ENCODE peak calls at places on chromosomes 3 and 15, in nine cellular contexts. I is IMR-90, X is A549, F is gastrocnemius medialis, S is GM12878, V is uterus, U is Peyer's patch, L is stomach, A is HCT116. M is an unnamed sample. For H3K4me1, the result is how much of the 10 kb centered on the place peaks cover.

GRCh38 chr3:70090322-70090913 is 90.9 kb downstream of the SAMMSON start:
- DNase-seq in I (peak), X (peak), F (no peak), S (no peak), V (no peak), U (no peak), L (no peak), A (no peak), M (no peak)

GRCh38 chr3:58628823-58629562 is 37.6 kb downstream of the FAM3D start:
- DNase-seq in I (peak), X (no peak), F (peak), S (no peak), V (peak), U (peak), L (no peak), A (no peak), M (no peak)

GRCh38 chr3:196981657-196982056 is 13.0 kb upstream of the PIGZ start:
- DNase-seq in I (no peak), X (no peak), F (no peak), S (no peak), V (no peak), U (no peak), L (no peak), A (no peak), M (no peak)

GRCh38 chr3:13713396-13713795 is 164.5 kb downstream of the FBLN2 start:
- DNase-seq in I (no peak), X (no peak), F (peak), S (no peak), V (no peak), U (peak), L (peak), A (no peak), M (peak)

GRCh38 chr15:37109952-37110630 is 9.7 kb upstream of the MEIS2 start:
- DNase-seq in I (no peak), X (no peak), F (no peak), S (no peak), V (peak), U (peak), L (no peak), A (no peak), M (no peak)

GRCh38 chr3:39376929-39377634 is 6.1 kb upstream of the SLC25A38 start:
- DNase-seq in I (no peak), X (no peak), F (no peak), S (no peak), V (no peak), U (no peak), L (no peak), A (no peak), M (no peak)

GRCh38 chr15:25787855-25788521 is 75.1 kb downstream of the ATP10A start:
- DNase-seq in I (peak), X (peak), F (no peak), S (no peak), V (no peak), U (no peak), L (no peak), A (no peak), M (no peak)

GRCh38 chr3:193301441-193301840 is 60.4 kb downstream of the PLAAT1 start:
- DNase-seq in I (no peak), X (no peak), F (no peak), S (no peak), V (no peak), U (no peak), L (no peak), A (peak), M (no peak)

GRCh38 chr3:15333099-15333956 is 942 bp upstream of the SH3BP5 start:
- DNase-seq in I (no peak), X (peak), F (no peak), S (no peak), V (no peak), U (no peak), L (no peak), A (no peak), M (no peak)

GRCh38 chr15:27123808-27124207 is 152.8 kb downstream of the GABRG3 start:
- DNase-seq in I (no peak), X (no peak), F (no peak), S (no peak), V (no peak), U (no peak), L (no peak), A (no peak), M (no peak)

GRCh38 chr3:39065197-39065596 is 13.4 kb downstream of the WDR48 start:
- DNase-seq in I (peak), X (peak), F (no peak), S (no peak), V (no peak), U (no peak), L (no peak), A (peak), M (no peak)

GRCh38 chr15:63389902-63390301 is 8.3 kb upstream of the CA12 start:
- DNase-seq in I (no peak), X (no peak), F (no peak), S (no peak), V (peak), U (peak), L (peak), A (peak), M (peak)

GRCh38 chr3:16477501-16477900 is 36.0 kb downstream of the RFTN1 start:
- DNase-seq in I (peak), X (no peak), F (no peak), S (no peak), V (no peak), U (no peak), L (no peak), A (no peak), M (no peak)

GRCh38 chr3:194235160-194235559 is 99.2 kb downstream of the HES1 start:
- DNase-seq in I (no peak), X (no peak), F (no peak), S (no peak), V (no peak), U (no peak), L (no peak), A (no peak), M (no peak)

GRCh38 chr3:162295323-162295983 is 798.8 kb downstream of the OTOL1 start:
- DNase-seq in I (peak), X (peak), F (no peak), S (no peak), V (no peak), U (no peak), L (no peak), A (peak), M (no peak)

GRCh38 chr15:98868564-98868963 is 139.0 kb downstream of the PGPEP1L start:
- DNase-seq in I (no peak), X (peak), F (no peak), S (no peak), V (no peak), U (no peak), L (no peak), A (no peak), M (no peak)

GRCh38 chr15:69244798-69245197 is 53.9 kb upstream of the PAQR5 start:
- DNase-seq in I (peak), X (no peak), F (no peak), S (no peak), V (no peak), U (no peak), L (no peak), A (no peak), M (no peak)

GRCh38 chr3:138861755-138862333 is 27.1 kb upstream of the PIK3CB start:
- DNase-seq in I (peak), X (peak), F (no peak), S (no peak), V (no peak), U (no peak), L (no peak), A (peak), M (no peak)

GRCh38 chr15:67946701-67947100 is 106.9 kb upstream of the RNU6-1 start:
- DNase-seq in I (no peak), X (no peak), F (no peak), S (peak), V (no peak), U (no peak), L (no peak), A (no peak), M (no peak)

GRCh38 chr15:49720221-49720620 is 99.4 kb downstream of the DTWD1 start:
- DNase-seq in I (no peak), X (no peak), F (no peak), S (no peak), V (no peak), U (no peak), L (no peak), A (no peak), M (no peak)

GRCh38 chr3:130692455-130692854 is 54.2 kb downstream of the PIK3R4 start:
- DNase-seq in I (peak), X (no peak), F (no peak), S (no peak), V (no peak), U (no peak), L (no peak), A (peak), M (no peak)

GRCh38 chr15:101482526-101483371 is 6.8 kb downstream of the PCSK6 start:
- DNase-seq in I (no peak), X (no peak), F (peak), S (no peak), V (no peak), U (no peak), L (no peak), A (no peak), M (no peak)
- H3K4me1 ChIP-seq in I (under half), X (under half), F (under half), S (under half), V (under half), U (under half), L (under half), A (under half), M (under half)

GRCh38 chr15:59283717-59284336 is 77.2 kb downstream of the LDHAL6B start:
- DNase-seq in I (no peak), X (peak), F (no peak), S (no peak), V (no peak), U (peak), L (peak), A (peak), M (peak)
- TF ChIP-seq POLR2A in I (no peak), X (peak), F (no peak), S (no peak), V (no peak), U (peak), L (no peak), A (no peak), M (no peak)

GRCh38 chr15:85033148-85033547 is 51.5 kb downstream of the PDE8A start:
- DNase-seq in I (no peak), X (no peak), F (no peak), S (no peak), V (no peak), U (no peak), L (no peak), A (no peak), M (no peak)

GRCh38 chr15:85036716-85037115 is 55.1 kb downstream of the PDE8A start:
- DNase-seq in I (no peak), X (no peak), F (no peak), S (no peak), V (no peak), U (no peak), L (no peak), A (no peak), M (no peak)

GRCh38 chr15:85037617-85038016 is 56.0 kb downstream of the PDE8A start:
- DNase-seq in I (no peak), X (no peak), F (no peak), S (no peak), V (no peak), U (no peak), L (no peak), A (no peak), M (no peak)

GRCh38 chr15:85031944-85032587 is 50.4 kb downstream of the PDE8A start:
- DNase-seq in I (no peak), X (no peak), F (no peak), S (no peak), V (no peak), U (no peak), L (no peak), A (no peak), M (no peak)

DNA sequence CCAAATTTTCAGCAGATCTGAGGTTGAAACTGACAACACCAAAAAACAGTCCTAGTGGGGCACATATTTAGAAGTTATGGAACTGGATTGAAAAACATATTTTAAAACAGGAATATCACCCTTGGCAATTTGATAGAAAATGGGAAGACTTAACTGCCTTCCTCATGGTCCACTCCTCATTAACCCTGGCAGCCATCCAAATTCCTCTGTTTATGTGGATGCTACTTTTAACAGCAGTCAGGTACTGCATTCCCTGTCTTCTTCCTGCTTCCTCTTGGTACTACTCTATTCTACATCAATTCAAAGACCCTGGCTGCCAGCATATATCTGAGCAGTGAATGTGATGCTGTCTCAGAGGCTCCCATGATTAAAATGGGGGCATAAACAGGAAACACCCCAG is 54.3 kb downstream of the PDE8A start:
- DNase-seq in I (no peak), X (no peak), F (no peak), S (no peak), V (no peak), U (no peak), L (no peak), A (no peak), M (no peak)
- TF ChIP-seq CTCF in I (no peak), X (no peak), F (no peak), S (no peak), V (no peak), U (no peak), L (no peak), A (no peak), M (no peak)

DNA sequence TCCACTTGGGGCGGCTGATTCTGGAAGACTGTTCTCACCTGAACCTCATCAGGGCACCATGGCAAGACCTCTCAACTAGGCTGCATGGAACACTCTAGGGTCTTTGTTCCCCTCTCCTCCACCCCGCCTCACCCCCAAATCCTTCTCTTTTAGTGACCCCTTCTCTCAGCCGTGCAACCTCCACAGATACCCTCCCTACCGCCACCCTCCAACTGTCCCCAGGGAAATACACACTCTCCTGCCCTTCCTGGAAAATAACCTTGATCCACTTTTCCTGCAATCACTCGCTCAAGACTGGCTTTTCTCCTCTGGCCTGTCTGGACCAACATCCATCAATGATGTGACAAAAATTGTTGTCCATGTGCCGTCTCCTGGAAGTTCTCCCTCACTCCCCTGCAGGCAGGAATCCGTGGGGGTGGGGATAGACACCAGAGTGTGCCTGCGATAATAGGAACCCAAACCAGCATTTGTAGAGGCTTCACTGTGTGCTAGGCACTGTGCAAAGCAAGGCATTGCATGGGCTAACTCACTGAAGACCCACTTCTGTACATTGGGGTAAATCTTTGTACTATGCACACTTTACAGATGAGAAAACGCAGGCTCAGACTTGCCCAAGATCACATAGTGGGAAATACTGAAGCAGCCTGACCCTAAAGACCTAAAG is 160.1 kb upstream of the UBE2E1 start:
- DNase-seq in I (no peak), X (no peak), F (no peak), S (no peak), V (no peak), U (no peak), L (no peak), A (no peak), M (no peak)
- H3K4me1 ChIP-seq in I (under half), X (under half), F (under half), S (under half), V (under half), U (under half), L (under half), A (under half), M (under half)

M was measured in breast epithelium.